ENCODE peak calls at places on chromosomes 11 and 22, in eight cellular contexts. K is ovary, O is testis, B is body of pancreas, Q is uterus, S is gastrocnemius medialis, W is NB4, A is HepG2. V is an unnamed sample.
A peak's percentile ranks its signal among the peaks of the same experiment; 100 is the strongest.

GRCh38 chr11:61700221-61700620 is 20.0 kb downstream of the DAGLA start:
- DNase-seq in S (peak; percentile 83), B (peak; percentile 89), A (peak; percentile 46), O (peak; percentile 38), K (no peak), W (peak; percentile 73), Q (no peak), V (no peak)

GRCh38 chr22:20184501-20185145 is 33.8 kb upstream of the CCDC188 start:
- DNase-seq in S (no peak), A (no peak), Q (no peak), K (no peak), B (no peak), O (no peak), W (no peak), V (peak; percentile 83)

GRCh38 chr11:19725379-19726079 is 12.9 kb downstream of the NAV2 start:
- DNase-seq in S (no peak), B (peak; percentile 68), K (no peak), Q (no peak), W (no peak), A (no peak), O (no peak), V (peak; percentile 81)

GRCh38 chr11:86955674-86956522 is 703 bp upstream of the FZD4 start:
- DNase-seq in O (peak; percentile 84), K (peak; percentile 90), S (peak; percentile 90), W (peak; percentile 77), B (peak; percentile 84), Q (peak; percentile 87), A (peak; percentile 88), V (peak; percentile 95)

GRCh38 chr22:27986459-27986858 is 67.4 kb upstream of the PITPNB start:
- DNase-seq in O (no peak), B (no peak), S (no peak), Q (no peak), A (no peak), W (peak; percentile 55), K (no peak), V (no peak)

GRCh38 chr11:28529540-28530410 is 421.6 kb downstream of the METTL15 start:
- DNase-seq in B (no peak), K (no peak), S (no peak), O (no peak), W (peak; percentile 50), A (peak; percentile 50), Q (no peak), V (no peak)

GRCh38 chr11:105298174-105298573 is 158.6 kb upstream of the CARD18 start:
- DNase-seq in K (no peak), Q (no peak), W (no peak), O (no peak), S (no peak), A (no peak), B (no peak), V (no peak)

GRCh38 chr22:41504397-41504796 is 35.5 kb downstream of the ACO2 start:
- DNase-seq in A (no peak), S (peak; percentile 89), B (no peak), Q (no peak), O (no peak), W (peak; percentile 72), K (no peak), V (no peak)

GRCh38 chr11:126391970-126392637 is 36.6 kb downstream of the ST3GAL4 start:
- DNase-seq in O (no peak), B (no peak), Q (no peak), K (peak; percentile 48), W (peak; percentile 93), A (peak; percentile 15), S (no peak), V (no peak)

GRCh38 chr11:72629266-72629665 is 45.0 kb downstream of the PDE2A start:
- DNase-seq in K (no peak), B (no peak), O (no peak), A (no peak), Q (no peak), W (no peak), S (peak; percentile 43), V (no peak)

GRCh38 chr22:19146215-19146968 is 1.9 kb upstream of the ESS2 start:
- DNase-seq in K (no peak), W (no peak), A (peak; percentile 25), B (no peak), O (no peak), Q (no peak), S (no peak), V (no peak)

GRCh38 chr22:19057999-19058491 is 64.2 kb downstream of the DGCR2 start:
- DNase-seq in K (no peak), S (no peak), Q (no peak), W (no peak), A (no peak), O (no peak), B (peak; percentile 46), V (peak; percentile 8)

GRCh38 chr11:14310696-14311095 is 48.3 kb downstream of the RRAS2 start:
- DNase-seq in A (no peak), O (no peak), Q (no peak), K (no peak), B (no peak), S (no peak), W (no peak), V (no peak)

GRCh38 chr22:42955842-42956241 is 59.1 kb downstream of the PACSIN2 start:
- DNase-seq in B (no peak), O (no peak), Q (no peak), K (no peak), S (no peak), W (no peak), A (no peak), V (no peak)

GRCh38 chr11:94516725-94517124 is 4.5 kb downstream of the C11orf97 start:
- DNase-seq in S (no peak), K (no peak), B (no peak), W (no peak), A (peak; percentile 71), O (no peak), Q (no peak), V (no peak)

GRCh38 chr11:94511932-94512781 is at the start of gene C11orf97:
- DNase-seq in S (no peak), A (peak; percentile 35), Q (peak; percentile 33), O (peak; percentile 83), K (peak; percentile 51), W (peak; percentile 75), B (peak; percentile 73), V (peak; percentile 67)

GRCh38 chr11:94518300-94518699 is 6.0 kb downstream of the C11orf97 start:
- DNase-seq in O (no peak), S (no peak), K (no peak), A (no peak), Q (no peak), B (no peak), W (no peak), V (no peak)

GRCh38 chr11:94513091-94513490 is 830 bp downstream of the C11orf97 start:
- DNase-seq in W (peak; percentile 19), A (peak; percentile 72), S (no peak), O (no peak), Q (no peak), B (no peak), K (no peak), V (no peak)

GRCh38 chr11:94515398-94515797 is 3.1 kb downstream of the C11orf97 start:
- DNase-seq in K (no peak), S (no peak), Q (no peak), O (no peak), W (no peak), A (no peak), B (no peak), V (no peak)
- TF ChIP-seq CTCF in K (no peak), S (no peak), Q (no peak), O (no peak), W (no peak), A (no peak), B (no peak), V (no peak)

GRCh38 chr11:133019545-133019944 is 512.8 kb downstream of the OPCML start:
- DNase-seq in O (no peak), K (no peak), S (no peak), W (no peak), A (no peak), B (no peak), Q (no peak), V (no peak)
- TF ChIP-seq POLR2A in O (no peak), K (no peak), S (no peak), W (no peak), A (no peak), B (no peak), Q (no peak), V (no peak)

DNA sequence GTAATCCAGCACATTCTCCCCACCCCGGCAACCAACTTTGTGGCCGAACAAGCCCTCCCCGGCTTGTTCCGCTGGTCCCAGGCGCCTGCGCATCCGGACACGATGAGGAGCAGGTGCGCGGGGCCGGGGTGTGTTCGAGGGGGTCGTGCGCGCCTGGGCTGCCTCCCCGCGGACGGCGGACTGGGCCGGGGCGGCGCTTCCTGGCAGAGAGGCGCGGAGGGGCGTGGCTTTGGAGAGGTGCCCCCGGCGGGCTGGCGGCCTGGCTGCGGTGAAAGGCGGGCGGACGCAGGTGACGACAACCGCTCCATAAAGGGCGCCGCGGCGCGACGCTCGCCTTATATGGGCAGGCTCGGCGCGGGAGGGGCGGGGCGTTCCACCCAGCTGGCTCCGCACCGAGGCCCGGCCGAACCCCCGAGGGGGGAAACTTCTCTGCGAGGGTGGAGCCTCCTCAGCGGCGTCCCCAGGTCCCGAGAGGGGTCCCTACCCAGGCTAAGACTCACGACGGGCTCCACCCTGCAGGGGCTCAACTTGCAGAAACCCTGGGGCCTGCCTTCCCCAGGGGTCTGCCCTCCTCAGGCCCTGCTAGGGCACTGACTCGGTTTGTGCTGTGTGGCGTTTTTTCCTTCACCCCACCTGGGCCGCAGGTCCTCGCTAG is 26.4 kb downstream of the TXN2 start:
- DNase-seq in B (peak; percentile 96), A (no peak), W (peak; percentile 96), Q (peak; percentile 94), K (peak; percentile 90), O (peak; percentile 94), S (peak; percentile 91), V (peak; percentile 99)
- TF ChIP-seq CTCF in B (peak; percentile 27), A (no peak), W (no peak), Q (no peak), K (peak; percentile 15), O (no peak), S (peak; percentile 12), V (no peak)

GRCh38 chr11:32829680-32830412 is at the start of gene PRRG4:
- DNase-seq in B (peak; percentile 75), W (peak; percentile 85), S (peak; percentile 19), O (peak; percentile 31), Q (peak; percentile 19), K (peak; percentile 21), A (no peak), V (peak; percentile 94)
- TF ChIP-seq POLR2A in B (peak; percentile 74), W (peak; percentile 59), S (no peak), O (no peak), Q (peak; percentile 30), K (no peak), A (no peak), V (peak; percentile 68)